ENCODE peak calls at places on chromosomes 12 and 14, in nine cellular contexts. T, R, P, X, M, U, O, Y and H are unnamed samples.
A peak's percentile ranks its signal among the peaks of the same experiment; 100 is the strongest.

GRCh38 chr12:4153343-4153892 is 120.1 kb upstream of the CCND2 start:
- DNase-seq in T (no peak), R (no peak), P (no peak), X (no peak), M (no peak), U (no peak), O (no peak), Y (no peak), H (no peak)

GRCh38 chr12:119013023-119013422 is 31.7 kb downstream of the SRRM4 start:
- DNase-seq in T (no peak), R (no peak), P (no peak), X (no peak), M (no peak), U (no peak), O (no peak), Y (no peak), H (no peak)

GRCh38 chr12:38053655-38054464 is 262.7 kb upstream of the ALG10B start:
- DNase-seq in T (no peak), R (no peak), P (no peak), X (no peak), M (no peak), U (peak; percentile 59), O (no peak), Y (no peak), H (no peak)

GRCh38 chr14:80310950-80311349 is 99.6 kb upstream of the DIO2 start:
- DNase-seq in T (no peak), R (no peak), P (no peak), X (no peak), M (no peak), U (no peak), O (no peak), Y (no peak), H (no peak)

GRCh38 chr12:27462151-27462694 is 15.7 kb downstream of the SMCO2 start:
- DNase-seq in T (no peak), R (no peak), P (no peak), X (no peak), M (no peak), U (no peak), O (no peak), Y (no peak), H (no peak)

GRCh38 chr12:16362550-16362949 is 15.1 kb downstream of the MGST1 start:
- DNase-seq in T (no peak), R (no peak), P (no peak), X (no peak), M (no peak), U (no peak), O (no peak), Y (no peak), H (no peak)

GRCh38 chr12:22180699-22181098 is 134.7 kb downstream of the CMAS start:
- DNase-seq in T (no peak), R (no peak), P (no peak), X (no peak), M (no peak), U (no peak), O (no peak), Y (no peak), H (no peak)

GRCh38 chr14:106845286-106846087 is 1319.1 kb downstream of the TMEM121 start:
- DNase-seq in T (peak; percentile 32), R (no peak), P (no peak), X (peak; percentile 85), M (no peak), U (peak; percentile 69), O (no peak), Y (no peak), H (no peak)